ENCODE peak calls at places on chromosomes 2 and 18, in five cellular contexts. One of them, this sample, is unnamed.

GRCh38 chr18:75205760-75206109 is 3.2 kb downstream of the PTGR3 start:
- DNase-seq in stimulated activated CD8-positive, alpha-beta memory T cell treated with anti-CD3 and anti-CD28 coated beads, Interleukin-15, amount 100 ng/mL, for 24 hours: no peak
- DNase-seq in hypothalamus: no peak
- DNase-seq in naive thymus-derived CD8-positive, alpha-beta T cell: no peak
- DNase-seq in IMR-90: peak
- DNase-seq in this sample: no peak

GRCh38 chr18:708096-708495 is 4.3 kb downstream of the ENOSF1 start:
- DNase-seq in hypothalamus: no peak
- DNase-seq in stimulated activated CD8-positive, alpha-beta memory T cell treated with anti-CD3 and anti-CD28 coated beads, Interleukin-15, amount 100 ng/mL, for 24 hours: no peak
- DNase-seq in naive thymus-derived CD8-positive, alpha-beta T cell: no peak
- DNase-seq in IMR-90: no peak
- DNase-seq in this sample: no peak

GRCh38 chr2:64405476-64406406 is 48.2 kb upstream of the LGALSL start:
- DNase-seq in IMR-90: peak
- DNase-seq in stimulated activated CD8-positive, alpha-beta memory T cell treated with anti-CD3 and anti-CD28 coated beads, Interleukin-15, amount 100 ng/mL, for 24 hours: no peak
- DNase-seq in naive thymus-derived CD8-positive, alpha-beta T cell: no peak
- DNase-seq in hypothalamus: no peak
- DNase-seq in this sample: no peak

GRCh38 chr2:108637304-108637669 is 82.0 kb upstream of the RANBP2 start:
- DNase-seq in naive thymus-derived CD8-positive, alpha-beta T cell: no peak
- DNase-seq in hypothalamus: peak
- DNase-seq in IMR-90: peak
- DNase-seq in stimulated activated CD8-positive, alpha-beta memory T cell treated with anti-CD3 and anti-CD28 coated beads, Interleukin-15, amount 100 ng/mL, for 24 hours: no peak
- DNase-seq in this sample: no peak

GRCh38 chr18:34729264-34729663 is 19.2 kb downstream of the DTNA start:
- DNase-seq in stimulated activated CD8-positive, alpha-beta memory T cell treated with anti-CD3 and anti-CD28 coated beads, Interleukin-15, amount 100 ng/mL, for 24 hours: no peak
- DNase-seq in IMR-90: no peak
- DNase-seq in naive thymus-derived CD8-positive, alpha-beta T cell: no peak
- DNase-seq in hypothalamus: no peak
- DNase-seq in this sample: no peak

GRCh38 chr2:210626849-210627248 is 70.5 kb downstream of the CPS1 start:
- DNase-seq in stimulated activated CD8-positive, alpha-beta memory T cell treated with anti-CD3 and anti-CD28 coated beads, Interleukin-15, amount 100 ng/mL, for 24 hours: no peak
- DNase-seq in naive thymus-derived CD8-positive, alpha-beta T cell: no peak
- DNase-seq in IMR-90: peak
- DNase-seq in hypothalamus: no peak
- DNase-seq in this sample: no peak

GRCh38 chr18:32695534-32695933 is 77.3 kb downstream of the KLHL14 start:
- DNase-seq in stimulated activated CD8-positive, alpha-beta memory T cell treated with anti-CD3 and anti-CD28 coated beads, Interleukin-15, amount 100 ng/mL, for 24 hours: no peak
- DNase-seq in hypothalamus: no peak
- DNase-seq in IMR-90: no peak
- DNase-seq in naive thymus-derived CD8-positive, alpha-beta T cell: no peak
- DNase-seq in this sample: no peak

GRCh38 chr18:2147866-2148265 is 423.4 kb downstream of the METTL4 start:
- DNase-seq in naive thymus-derived CD8-positive, alpha-beta T cell: no peak
- DNase-seq in IMR-90: no peak
- DNase-seq in hypothalamus: no peak
- DNase-seq in stimulated activated CD8-positive, alpha-beta memory T cell treated with anti-CD3 and anti-CD28 coated beads, Interleukin-15, amount 100 ng/mL, for 24 hours: no peak
- DNase-seq in this sample: no peak

GRCh38 chr2:109481196-109481555 is 132.6 kb downstream of the SEPTIN10 start:
- DNase-seq in naive thymus-derived CD8-positive, alpha-beta T cell: no peak
- DNase-seq in hypothalamus: no peak
- DNase-seq in IMR-90: no peak
- DNase-seq in stimulated activated CD8-positive, alpha-beta memory T cell treated with anti-CD3 and anti-CD28 coated beads, Interleukin-15, amount 100 ng/mL, for 24 hours: no peak
- DNase-seq in this sample: no peak

GRCh38 chr2:85712849-85713612 is 18.9 kb downstream of the GNLY start:
- DNase-seq in IMR-90: peak
- DNase-seq in stimulated activated CD8-positive, alpha-beta memory T cell treated with anti-CD3 and anti-CD28 coated beads, Interleukin-15, amount 100 ng/mL, for 24 hours: no peak
- DNase-seq in naive thymus-derived CD8-positive, alpha-beta T cell: no peak
- DNase-seq in hypothalamus: peak
- DNase-seq in this sample: no peak

GRCh38 chr2:205427112-205427511 is 255.2 kb upstream of the NRP2 start:
- DNase-seq in stimulated activated CD8-positive, alpha-beta memory T cell treated with anti-CD3 and anti-CD28 coated beads, Interleukin-15, amount 100 ng/mL, for 24 hours: no peak
- DNase-seq in naive thymus-derived CD8-positive, alpha-beta T cell: no peak
- DNase-seq in hypothalamus: no peak
- DNase-seq in IMR-90: peak
- DNase-seq in this sample: no peak